ENCODE peak calls at places on chromosome 12, in ten cellular contexts. L, Z, X, A, C, H, K, O, T and N are unnamed samples.
A peak's percentile ranks its signal among the peaks of the same experiment; 100 is the strongest.

GRCh38 chr12:130134563-130134915 is 27.7 kb upstream of the FZD10 start:
- DNase-seq in L (no peak), Z (no peak), X (no peak), A (no peak), C (no peak), H (no peak), K (no peak), O (no peak), T (no peak), N (no peak)

GRCh38 chr12:80230068-80230467 is 130.7 kb downstream of the OTOGL start:
- DNase-seq in L (peak; percentile 21), Z (no peak), X (peak; percentile 82), A (peak; percentile 49), C (no peak), H (no peak), K (no peak), O (no peak), T (no peak), N (no peak)

GRCh38 chr12:56951582-56952339 is 5.6 kb downstream of the RDH16 start:
- DNase-seq in L (no peak), Z (no peak), X (no peak), A (no peak), C (no peak), H (no peak), K (no peak), O (no peak), T (no peak), N (no peak)

GRCh38 chr12:68121143-68121542 is 38.4 kb downstream of the IFNG start:
- DNase-seq in L (no peak), Z (no peak), X (no peak), A (no peak), C (no peak), H (no peak), K (no peak), O (no peak), T (no peak), N (no peak)

GRCh38 chr12:109440851-109441490 is 36.1 kb downstream of the KCTD10 start:
- DNase-seq in L (no peak), Z (no peak), X (no peak), A (peak; percentile 87), C (no peak), H (no peak), K (no peak), O (no peak), T (peak; percentile 6), N (no peak)

GRCh38 chr12:102301547-102301946 is 103.9 kb upstream of the PMCH start:
- DNase-seq in L (no peak), Z (no peak), X (no peak), A (no peak), C (no peak), H (no peak), K (no peak), O (no peak), T (no peak), N (no peak)

GRCh38 chr12:7994731-7995205 is 37.7 kb upstream of the FOXJ2 start:
- DNase-seq in L (peak; percentile 82), Z (no peak), X (no peak), A (no peak), C (no peak), H (no peak), K (no peak), O (no peak), T (no peak), N (peak; percentile 7)

GRCh38 chr12:117151195-117152031 is 38.9 kb downstream of the FBXO21 start:
- DNase-seq in L (peak; percentile 20), Z (no peak), X (peak; percentile 37), A (no peak), C (peak; percentile 24), H (peak; percentile 41), K (no peak), O (peak; percentile 65), T (no peak), N (no peak)

GRCh38 chr12:27493260-27493935 is 30.6 kb upstream of the PPFIBP1 start:
- DNase-seq in L (peak; percentile 16), Z (no peak), X (no peak), A (no peak), C (no peak), H (no peak), K (no peak), O (no peak), T (no peak), N (peak; percentile 35)

GRCh38 chr12:90010089-90010488 is 301.5 kb upstream of the ATP2B1 start:
- DNase-seq in L (no peak), Z (no peak), X (peak; percentile 19), A (no peak), C (no peak), H (no peak), K (no peak), O (no peak), T (no peak), N (no peak)

GRCh38 chr12:54228471-54228870 is 39.7 kb upstream of the SMUG1 start:
- DNase-seq in L (no peak), Z (no peak), X (no peak), A (peak; percentile 63), C (no peak), H (no peak), K (no peak), O (no peak), T (peak; percentile 84), N (no peak)

GRCh38 chr12:91133871-91134270 is 22.6 kb upstream of the LUM start:
- DNase-seq in L (peak; percentile 74), Z (no peak), X (no peak), A (no peak), C (no peak), H (no peak), K (no peak), O (no peak), T (no peak), N (peak; percentile 5)

GRCh38 chr12:6368906-6369525 is 6.3 kb downstream of the SCNN1A start:
- DNase-seq in L (peak; percentile 51), Z (no peak), X (no peak), A (no peak), C (no peak), H (no peak), K (no peak), O (no peak), T (no peak), N (peak; percentile 7)